ENCODE peak calls at places on chromosomes 11 and 22, in five cellular contexts. E is mucosa of descending colon, W is testis, H is BJ, G is heart right ventricle. C is an unnamed sample.

GRCh38 chr11:61091373-61092279 is 10.7 kb upstream of the CD5 start:
- DNase-seq in W (no peak), E (no peak), H (no peak), G (no peak), C (peak)

GRCh38 chr11:34050967-34051348 is 573 bp upstream of the CAPRIN1 start:
- DNase-seq in G (no peak), E (no peak), H (no peak), W (no peak), C (no peak)

GRCh38 chr22:48501231-48501750 is 1326.4 kb downstream of the BRD1 start:
- DNase-seq in E (peak), G (no peak), H (no peak), W (no peak), C (no peak)

GRCh38 chr11:2300936-2301630 is 635 bp downstream of the C11orf21 start:
- DNase-seq in W (peak), H (no peak), E (peak), G (no peak), C (no peak)

GRCh38 chr11:111605681-111606080 is 3.4 kb downstream of the SIK2 start:
- DNase-seq in G (no peak), H (no peak), W (no peak), E (no peak), C (no peak)

GRCh38 chr11:106724293-106724892 is 293.9 kb downstream of the GUCY1A2 start:
- DNase-seq in G (no peak), W (no peak), H (no peak), E (no peak), C (peak)

GRCh38 chr22:30230330-30230729 is 16.2 kb downstream of the LIF start:
- DNase-seq in E (no peak), W (no peak), H (no peak), G (no peak), C (no peak)

GRCh38 chr22:25898707-25899365 is 156.8 kb downstream of the MYO18B start:
- DNase-seq in E (no peak), H (no peak), W (no peak), G (no peak), C (no peak)

DNA sequence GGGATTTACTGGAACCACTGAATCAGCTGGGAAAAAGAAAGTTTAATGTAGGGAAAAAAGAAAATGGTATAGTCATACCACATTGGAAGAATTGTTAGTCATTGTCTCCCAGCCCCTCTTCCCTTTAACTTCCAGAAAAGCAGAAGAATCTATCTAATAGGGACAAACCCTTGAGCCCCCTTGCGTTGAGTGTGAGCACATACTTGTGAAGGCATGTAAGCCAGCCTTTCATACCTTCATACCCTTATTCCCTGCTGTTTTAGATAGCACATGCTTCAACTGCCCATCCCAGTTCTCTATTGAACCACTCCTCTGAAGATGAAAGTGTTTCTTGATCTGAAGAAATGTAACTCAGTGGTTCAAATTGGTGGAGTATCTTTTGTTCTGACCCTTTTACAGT is 6.6 kb downstream of the TREH start:
- DNase-seq in W (no peak), G (no peak), E (no peak), H (no peak), C (no peak)
- TF ChIP-seq CTCF in W (no peak), G (no peak), E (no peak), H (no peak), C (no peak)

DNA sequence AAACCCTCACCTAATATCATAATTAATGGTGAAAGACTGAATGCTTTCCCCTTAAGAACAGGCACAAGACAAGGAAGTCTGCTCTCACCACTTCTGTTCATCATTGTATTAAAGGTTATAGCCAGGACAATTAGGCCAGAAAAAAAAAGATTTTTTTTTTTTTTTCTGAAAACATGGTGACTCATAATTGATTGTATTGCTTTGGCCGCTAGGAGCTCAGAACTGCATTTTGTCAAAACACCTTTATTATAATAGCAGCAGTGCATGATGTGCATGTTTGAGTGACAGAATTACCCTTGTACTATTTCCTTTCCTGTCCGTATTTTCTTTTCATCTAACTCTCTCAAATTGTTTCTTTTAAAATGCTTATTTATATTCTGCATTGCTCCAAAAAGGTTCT is 98.1 kb downstream of the RNF169 start:
- DNase-seq in H (no peak), G (no peak), W (no peak), E (no peak), C (no peak)
- TF ChIP-seq CTCF in H (no peak), G (no peak), W (no peak), E (no peak), C (no peak)

DNA sequence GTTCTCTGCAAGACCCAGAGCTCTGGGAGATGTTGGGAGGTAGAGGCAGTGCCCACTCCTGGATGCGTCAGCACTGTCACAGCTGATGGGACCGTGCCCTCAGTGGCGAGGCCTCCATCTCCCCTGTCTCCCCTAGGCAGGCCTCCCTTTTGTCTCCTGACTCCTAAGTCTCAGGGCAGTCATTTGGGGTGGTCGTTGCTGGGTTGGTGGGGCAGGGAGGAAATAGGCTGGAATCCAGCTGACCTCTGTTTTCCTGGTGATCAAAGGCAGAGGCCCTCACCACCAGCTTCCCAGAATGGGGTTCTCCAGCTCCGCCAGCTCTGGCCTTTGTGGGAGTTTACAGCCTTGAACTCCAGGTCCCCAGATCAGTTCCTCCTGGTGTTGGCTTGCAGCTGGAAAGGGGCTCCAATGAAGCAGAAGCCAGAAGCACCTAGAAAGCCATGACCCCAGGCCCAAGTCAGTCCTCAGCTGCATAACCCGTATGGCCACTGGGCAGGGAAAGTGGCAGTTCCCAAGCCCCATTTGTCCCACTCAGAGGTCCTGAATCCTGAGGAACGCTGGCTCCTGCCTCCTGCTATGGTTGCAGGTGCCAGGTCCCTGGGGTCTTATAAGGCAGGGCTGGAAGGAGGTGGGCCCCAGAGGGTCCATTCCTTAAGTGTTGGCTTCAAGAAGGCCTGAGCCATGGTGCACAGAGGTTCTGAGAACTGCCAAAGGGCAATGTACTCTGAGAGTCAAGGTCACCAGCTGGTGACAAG is 7.3 kb upstream of the FXYD2 start:
- DNase-seq in W (peak), G (no peak), H (no peak), E (peak), C (no peak)
- TF ChIP-seq CTCF in W (no peak), G (no peak), H (no peak), E (no peak), C (no peak)

DNA sequence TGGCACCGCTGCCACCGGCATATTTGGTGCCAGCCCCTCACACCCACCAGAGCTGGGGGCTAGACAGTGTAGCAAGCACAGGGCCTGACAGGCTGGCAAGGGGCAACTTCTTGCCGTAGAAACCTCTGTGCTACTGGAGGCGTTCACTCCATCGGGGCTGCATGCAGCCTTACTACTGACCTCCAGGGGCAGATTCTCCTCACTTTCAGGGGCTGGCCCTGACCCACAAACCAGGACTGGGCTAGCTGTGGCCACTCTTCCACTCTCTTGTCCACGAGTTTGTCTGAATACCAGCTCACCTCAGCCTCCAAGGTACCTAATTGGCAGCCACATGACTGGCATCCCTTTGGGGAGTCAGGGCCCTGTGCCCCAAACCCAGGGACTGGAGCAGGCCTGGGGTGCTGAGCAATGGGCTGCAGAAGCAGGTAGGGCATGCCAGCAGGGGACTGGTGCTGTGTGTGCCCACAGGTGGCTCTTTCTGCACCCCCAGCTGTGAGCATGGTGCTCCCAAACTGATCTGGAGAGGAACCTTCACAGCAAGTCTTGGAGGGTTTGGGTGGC is 2.1 kb upstream of the LMO1 start:
- DNase-seq in W (no peak), G (no peak), H (no peak), E (no peak), C (no peak)
- TF ChIP-seq CTCF in W (no peak), G (no peak), H (no peak), E (no peak), C (peak)

DNA sequence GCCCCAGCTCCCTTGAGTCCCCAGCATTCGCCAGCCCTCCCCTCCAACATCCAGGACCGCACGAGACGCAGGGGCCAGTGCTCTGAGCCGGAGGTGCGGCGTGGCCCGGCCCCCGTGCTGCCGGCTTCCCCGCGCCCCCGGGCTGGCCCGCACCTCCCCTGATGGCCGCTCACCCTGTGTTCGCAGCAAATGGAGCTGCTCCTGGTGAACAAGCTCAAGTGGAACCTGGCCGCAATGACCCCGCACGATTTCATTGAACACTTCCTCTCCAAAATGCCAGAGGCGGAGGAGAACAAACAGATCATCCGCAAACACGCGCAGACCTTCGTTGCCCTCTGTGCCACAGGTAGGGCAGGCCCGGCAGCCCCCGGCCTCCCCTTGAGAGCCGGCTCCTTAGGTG is 2.7 kb downstream of the CCND1 start:
- DNase-seq in W (no peak), G (no peak), E (no peak), H (no peak), C (peak)
- TF ChIP-seq CTCF in W (peak), G (no peak), E (no peak), H (no peak), C (no peak)

DNA sequence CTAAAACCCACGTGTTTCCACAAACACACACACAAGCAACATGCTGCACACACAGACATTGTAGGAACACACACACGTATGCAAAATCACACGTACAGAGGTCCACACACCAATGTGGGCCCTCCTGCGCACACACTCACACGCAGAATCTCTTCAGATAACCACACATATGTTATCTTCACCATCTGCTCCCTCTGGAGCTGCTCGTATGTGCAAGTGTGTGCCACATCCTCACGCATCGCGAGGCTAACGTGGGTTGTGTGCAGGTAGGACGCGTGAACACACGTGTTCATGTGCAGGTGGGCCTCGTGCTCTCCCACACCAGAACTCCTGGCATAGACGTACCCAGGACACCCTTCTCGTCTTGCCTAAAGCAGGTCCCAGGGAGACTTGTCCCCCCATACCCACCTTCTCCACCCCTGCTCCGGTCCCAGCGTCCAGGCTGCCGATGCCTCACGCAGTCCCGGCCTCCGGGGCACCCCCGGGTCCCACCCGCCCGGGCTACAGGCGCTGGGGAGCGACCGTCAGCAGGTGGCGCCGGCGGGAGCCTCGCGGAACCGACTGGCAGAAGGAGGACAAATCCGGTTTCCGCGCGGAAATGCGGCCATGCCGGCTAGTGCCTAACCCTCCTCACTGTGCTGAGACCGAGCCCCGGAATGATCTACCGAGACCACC is 10.3 kb upstream of the IGSF9B start:
- DNase-seq in E (no peak), G (peak), H (no peak), W (no peak), C (no peak)
- TF ChIP-seq CTCF in E (no peak), G (peak), H (peak), W (peak), C (no peak)

GRCh38 chr11:85590848-85591483 is 36.2 kb downstream of the DLG2 start:
- DNase-seq in W (no peak), H (peak), E (no peak), G (no peak), C (peak)
- TF ChIP-seq CTCF in W (no peak), H (no peak), E (no peak), G (peak), C (peak)

GRCh38 chr22:50018608-50019291 is 6.2 kb upstream of the IL17REL start:
- DNase-seq in W (no peak), E (no peak), G (no peak), H (no peak), C (no peak)

GRCh38 chr22:50017701-50018224 is 5.2 kb upstream of the IL17REL start:
- DNase-seq in H (no peak), E (no peak), G (no peak), W (no peak), C (no peak)

GRCh38 chr22:50022171-50022819 is 9.7 kb upstream of the IL17REL start:
- DNase-seq in W (no peak), H (no peak), G (no peak), E (no peak), C (no peak)

GRCh38 chr22:50019316-50019715 is 6.8 kb upstream of the IL17REL start:
- DNase-seq in H (no peak), E (no peak), G (no peak), W (no peak), C (no peak)

GRCh38 chr22:50020606-50021005 is 8.0 kb upstream of the IL17REL start:
- DNase-seq in G (no peak), H (no peak), W (no peak), E (no peak), C (no peak)
- TF ChIP-seq CTCF in G (no peak), H (no peak), W (no peak), E (no peak), C (no peak)

C was measured in MCF 10A.